ENCODE peak calls at places on chromosome 19, in ten cellular contexts. H is fibroblast of lung; V is esophagus squamous epithelium; U is pancreas; A is CD8-positive, alpha-beta T cell; G is mammary epithelial cell; Z is neuronal stem cell; D is stomach; M is Peyer's patch; S is Caco-2. W is an unnamed sample.

GRCh38 chr19:3700242-3701032 is at the start of gene PIP5K1C:
- DNase-seq in H (peak; percentile 69), V (peak; percentile 44), U (peak; percentile 91), A (peak; percentile 96), G (peak; percentile 73), Z (peak; percentile 91), D (peak; percentile 94), M (peak; percentile 96), S (peak; percentile 82), W (peak; percentile 95)

GRCh38 chr19:17052439-17052838 is 22.8 kb downstream of the HAUS8 start:
- DNase-seq in H (peak; percentile 44), V (no peak), U (peak; percentile 34), A (peak; percentile 20), G (peak; percentile 34), Z (no peak), D (peak; percentile 32), M (peak; percentile 61), S (no peak), W (peak; percentile 51)

GRCh38 chr19:6090634-6091033 is 19.7 kb downstream of the RFX2 start:
- DNase-seq in H (no peak), V (no peak), U (no peak), A (no peak), G (no peak), Z (no peak), D (no peak), M (no peak), S (no peak), W (no peak)

GRCh38 chr19:32881766-32882165 is 12.2 kb upstream of the SLC7A9 start:
- DNase-seq in H (no peak), V (no peak), U (no peak), A (no peak), G (no peak), Z (no peak), D (peak; percentile 22), M (no peak), S (no peak), W (no peak)

GRCh38 chr19:2952953-2953481 is 8.2 kb upstream of the ZNF77 start:
- DNase-seq in H (peak; percentile 19), V (no peak), U (peak; percentile 88), A (no peak), G (peak; percentile 77), Z (no peak), D (peak; percentile 85), M (peak; percentile 58), S (peak; percentile 82), W (no peak)

GRCh38 chr19:18765224-18765623 is 25.9 kb downstream of the COMP start:
- DNase-seq in H (no peak), V (no peak), U (peak; percentile 69), A (no peak), G (no peak), Z (no peak), D (no peak), M (no peak), S (no peak), W (no peak)

GRCh38 chr19:55095260-55096060 is 19.8 kb downstream of the EPS8L1 start:
- DNase-seq in H (no peak), V (no peak), U (no peak), A (no peak), G (no peak), Z (no peak), D (no peak), M (no peak), S (no peak), W (no peak)

GRCh38 chr19:40006273-40006691 is 9.4 kb downstream of the ZNF546 start:
- DNase-seq in H (peak; percentile 87), V (no peak), U (no peak), A (no peak), G (peak; percentile 76), Z (no peak), D (no peak), M (no peak), S (no peak), W (no peak)

GRCh38 chr19:3968556-3969434 is 2.1 kb downstream of the DAPK3 start:
- DNase-seq in H (peak; percentile 99), V (no peak), U (peak; percentile 82), A (no peak), G (peak; percentile 92), Z (peak; percentile 97), D (peak; percentile 87), M (peak; percentile 84), S (peak; percentile 95), W (peak; percentile 90)

GRCh38 chr19:30881986-30882385 is 467.2 kb downstream of the TSHZ3 start:
- DNase-seq in H (no peak), V (no peak), U (no peak), A (no peak), G (no peak), Z (no peak), D (no peak), M (no peak), S (no peak), W (no peak)

GRCh38 chr19:5171711-5172110 is 168.9 kb downstream of the PTPRS start:
- DNase-seq in H (peak; percentile 37), V (no peak), U (no peak), A (no peak), G (no peak), Z (no peak), D (no peak), M (no peak), S (peak; percentile 73), W (no peak)

GRCh38 chr19:39890755-39891551 is 43.5 kb downstream of the FCGBP start:
- DNase-seq in H (no peak), V (no peak), U (no peak), A (no peak), G (no peak), Z (no peak), D (peak; percentile 26), M (peak; percentile 36), S (peak; percentile 26), W (no peak)

GRCh38 chr19:49107625-49108459 is 6.3 kb upstream of the LIN7B start:
- DNase-seq in H (no peak), V (no peak), U (no peak), A (no peak), G (no peak), Z (no peak), D (no peak), M (no peak), S (no peak), W (no peak)

GRCh38 chr19:49110567-49110966 is 3.6 kb upstream of the LIN7B start:
- DNase-seq in H (peak; percentile 62), V (no peak), U (no peak), A (no peak), G (no peak), Z (no peak), D (no peak), M (no peak), S (no peak), W (no peak)

GRCh38 chr19:49111218-49111998 is 2.8 kb upstream of the LIN7B start:
- DNase-seq in H (no peak), V (no peak), U (no peak), A (no peak), G (no peak), Z (no peak), D (no peak), M (no peak), S (no peak), W (no peak)

GRCh38 chr19:49109569-49110233 is 4.5 kb upstream of the LIN7B start:
- DNase-seq in H (no peak), V (no peak), U (no peak), A (no peak), G (no peak), Z (no peak), D (no peak), M (no peak), S (no peak), W (no peak)

DNA sequence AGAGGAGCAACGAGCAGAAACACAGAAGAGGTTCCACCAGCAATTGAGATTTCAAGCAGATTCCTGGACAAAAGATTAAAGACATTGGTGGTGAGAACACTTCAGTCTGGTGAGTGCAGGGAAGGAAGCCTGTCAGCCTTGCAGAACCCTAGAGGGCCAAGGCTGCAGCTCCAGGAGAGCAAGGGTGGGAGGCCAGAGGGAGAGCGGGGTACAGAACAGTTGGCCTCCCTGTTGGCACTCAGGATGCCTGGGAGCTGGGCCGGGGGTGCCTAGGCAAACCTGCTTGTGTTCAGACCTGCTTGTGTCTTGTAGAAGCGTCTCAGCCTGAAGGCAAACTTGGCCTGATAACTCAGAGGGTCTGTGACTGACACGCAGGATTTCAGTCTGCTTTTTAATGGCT is 5.1 kb upstream of the LIN7B start:
- DNase-seq in H (no peak), V (no peak), U (no peak), A (no peak), G (no peak), Z (no peak), D (no peak), M (no peak), S (no peak), W (no peak)
- H3K36me3 ChIP-seq in H (peaks cover 32% of the 10 kb centered on the region), V (peaks cover 49% of the 10 kb centered on the region), U (peaks cover 9% of the 10 kb centered on the region), A (peaks cover 24% of the 10 kb centered on the region), G (peaks cover 13% of the 10 kb centered on the region), Z (peaks cover 60% of the 10 kb centered on the region), D (peaks cover 53% of the 10 kb centered on the region), M (no peaks in the 10 kb centered on the region), S (peaks cover 3% of the 10 kb centered on the region), W (peaks cover 56% of the 10 kb centered on the region)

DNA sequence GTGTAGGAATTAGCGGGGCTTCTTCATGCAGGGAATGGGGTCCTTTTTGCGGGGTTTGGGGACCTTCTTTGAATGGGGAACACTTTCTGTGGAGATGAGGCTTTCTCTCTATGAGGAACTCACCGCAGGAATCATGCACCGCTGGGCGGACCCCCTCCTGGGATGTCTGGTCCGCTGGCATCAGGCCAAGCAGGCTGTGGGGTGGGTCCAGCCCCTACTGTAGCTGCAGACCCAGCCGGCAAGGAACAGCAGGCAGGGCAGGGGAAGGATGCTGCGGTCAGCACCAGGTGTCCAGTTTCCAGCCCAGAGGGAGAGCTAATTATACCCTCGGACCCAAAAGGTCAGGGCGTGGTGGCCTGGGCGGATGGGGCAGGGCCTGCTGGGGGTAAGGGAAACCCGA is 1.8 kb downstream of the MYBPC2 start:
- DNase-seq in H (no peak), V (no peak), U (no peak), A (no peak), G (no peak), Z (no peak), D (no peak), M (peak; percentile 83), S (no peak), W (no peak)
- H3K4me3 ChIP-seq in H (no peak overlapping the region), V (no peak overlapping the region), U (no peak overlapping the region), A (no peak overlapping the region), G (no peak overlapping the region), Z (no peak overlapping the region), D (no peak overlapping the region), M (no peak overlapping the region), S (no peak overlapping the region), W (no peak overlapping the region)

GRCh38 chr19:1107655-1108261 is 4.0 kb downstream of the GPX4 start:
- DNase-seq in H (no peak), V (no peak), U (no peak), A (no peak), G (no peak), Z (no peak), D (no peak), M (no peak), S (no peak), W (no peak)
- H3K4me1 ChIP-seq in H (peaks cover 10% of the 10 kb centered on the region), V (peaks cover 79% of the 10 kb centered on the region), U (peaks cover 7% of the 10 kb centered on the region), A (peaks cover 18% of the 10 kb centered on the region), G (peaks cover 24% of the 10 kb centered on the region), Z (peaks cover 9% of the 10 kb centered on the region), D (peaks cover 27% of the 10 kb centered on the region), M (peaks cover under 1% of the 10 kb centered on the region), S (peaks cover 6% of the 10 kb centered on the region), W (peaks cover 1% of the 10 kb centered on the region)

DNA sequence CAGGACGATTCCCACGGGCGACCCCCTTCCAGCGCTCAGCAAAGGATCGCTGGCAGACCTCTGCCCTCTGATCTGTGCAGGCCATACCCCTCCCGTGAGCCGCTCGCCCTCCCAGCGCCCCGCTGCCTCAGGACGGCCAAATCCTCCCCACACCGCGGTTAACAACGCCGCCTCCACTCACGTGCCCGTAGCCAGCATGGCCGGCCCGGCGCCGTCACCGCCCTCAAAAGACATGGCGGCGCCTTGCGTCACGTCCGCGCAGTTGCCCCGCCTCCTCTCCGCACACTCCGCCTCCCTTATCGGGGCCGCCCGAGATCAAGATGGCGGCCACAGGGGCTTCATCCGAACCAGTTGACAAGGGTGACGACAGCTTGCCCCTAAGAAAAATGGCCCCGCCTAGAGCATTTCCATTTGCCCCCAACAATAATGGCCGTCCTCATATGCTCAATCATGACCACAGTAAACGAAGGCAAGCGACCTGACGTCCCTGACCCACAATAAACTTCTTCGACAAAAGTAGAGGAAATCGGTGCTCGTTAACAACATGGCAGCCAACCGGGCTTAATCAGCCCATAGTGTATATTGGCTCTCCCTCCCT is 634 bp downstream of the AKT1S1 start:
- DNase-seq in H (peak; percentile 98), V (peak; percentile 93), U (peak; percentile 99), A (peak; percentile 98), G (peak; percentile 97), Z (peak; percentile 98), D (peak; percentile 99), M (peak; percentile 99), S (peak; percentile 98), W (peak; percentile 98)
- H3K36me3 ChIP-seq in H (peaks cover 21% of the 10 kb centered on the region), V (peaks cover 25% of the 10 kb centered on the region), U (peaks cover 17% of the 10 kb centered on the region), A (peaks cover 13% of the 10 kb centered on the region), G (peaks cover 3% of the 10 kb centered on the region), Z (peaks cover 26% of the 10 kb centered on the region), D (peaks cover 51% of the 10 kb centered on the region), M (no peaks in the 10 kb centered on the region), S (peaks cover 9% of the 10 kb centered on the region), W (peaks cover 15% of the 10 kb centered on the region)